ENCODE peak calls at places on chromosome 4, in four cellular contexts. M is mammary epithelial cell, D is left ventricle myocardium inferior, T is IMR-90. C is an unnamed sample.

GRCh38 chr4:158535130-158535614 is 13.5 kb downstream of the RXFP1 start:
- DNase-seq in M (peak), D (no peak), T (peak), C (peak)

GRCh38 chr4:176755624-176756023 is 37.1 kb downstream of the VEGFC start:
- DNase-seq in M (no peak), D (no peak), T (peak), C (peak)

GRCh38 chr4:7134737-7135388 is 57.5 kb upstream of the SORCS2 start:
- DNase-seq in M (peak), D (peak), T (peak), C (no peak)

GRCh38 chr4:140884431-140885058 is 128.4 kb upstream of the TBC1D9 start:
- DNase-seq in M (peak), D (no peak), T (peak), C (peak)

GRCh38 chr4:47490550-47490949 is 5.5 kb downstream of the ATP10D start:
- DNase-seq in M (peak), D (no peak), T (no peak), C (peak)

GRCh38 chr4:75653845-75654503 is 19.2 kb downstream of the G3BP2 start:
- DNase-seq in M (peak), D (no peak), T (peak), C (peak)

GRCh38 chr4:37188100-37188499 is 56.4 kb upstream of the NWD2 start:
- DNase-seq in M (no peak), D (no peak), T (no peak), C (no peak)

GRCh38 chr4:16685536-16685935 is 212.9 kb downstream of the LDB2 start:
- DNase-seq in M (no peak), D (no peak), T (peak), C (no peak)

DNA sequence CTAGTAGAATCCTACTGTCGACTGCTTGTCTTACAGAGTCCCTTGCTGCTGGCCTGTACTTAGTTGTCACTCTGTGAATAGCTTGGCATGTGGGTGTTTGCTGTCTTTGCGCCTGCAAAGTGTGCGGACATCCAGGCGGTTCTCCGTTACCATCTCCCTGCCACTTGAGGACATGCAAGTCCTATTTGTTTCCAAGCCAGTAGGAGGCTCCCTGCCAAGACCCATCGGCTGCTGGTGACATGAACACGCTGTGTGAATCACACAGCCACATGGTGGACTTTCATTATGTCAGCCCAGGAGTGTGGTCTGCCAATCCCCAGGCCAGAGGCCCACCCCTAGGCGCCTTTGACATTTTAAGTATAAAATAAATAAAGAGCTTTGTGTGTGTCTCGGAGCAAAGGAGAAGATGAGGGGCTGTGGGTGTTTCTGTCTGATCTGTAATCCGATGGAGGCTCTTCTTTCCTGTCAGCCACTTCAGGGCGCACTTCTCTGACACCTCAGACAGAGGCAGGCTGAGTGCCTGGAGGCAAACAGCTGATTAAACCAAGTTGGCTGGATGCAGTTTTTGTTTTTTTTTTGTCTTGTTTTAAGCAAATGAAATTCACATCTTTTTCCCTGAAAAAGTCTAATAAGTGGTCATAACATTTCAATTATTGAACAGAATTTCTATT is 51.5 kb downstream of the ALPK1 start:
- DNase-seq in M (peak), D (peak), T (peak), C (peak)
- TF ChIP-seq CTCF in M (peak), D (peak), T (peak), C (peak)

DNA sequence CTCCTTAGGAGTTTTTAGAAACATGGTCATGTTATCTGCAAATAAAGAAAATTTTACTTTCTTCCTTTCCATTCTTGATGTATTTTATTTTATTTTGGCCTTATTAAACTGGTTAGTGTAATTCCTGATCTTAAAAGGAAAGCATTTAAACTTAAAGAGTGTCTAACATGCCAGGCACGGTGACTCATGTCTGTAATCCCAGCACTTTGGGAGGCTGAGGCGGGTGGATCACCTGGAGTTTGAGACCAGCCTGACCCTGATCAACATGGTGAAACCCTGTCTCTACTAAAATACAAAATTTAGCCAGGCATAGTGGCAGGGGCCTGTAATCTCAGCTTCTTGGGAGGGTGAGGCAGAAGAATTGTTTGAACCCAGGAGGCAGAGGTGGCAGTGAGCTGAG is 281.3 kb downstream of the PTTG2 start:
- DNase-seq in M (peak), D (no peak), T (no peak), C (peak)
- H3K4me3 ChIP-seq in M (no peak), D (no peak), T (no peak), C (no peak)

GRCh38 chr4:78059524-78059889 is 2.4 kb downstream of the FRAS1 start:
- DNase-seq in M (peak), D (peak), T (peak), C (peak)
- TF ChIP-seq CTCF in M (peak), D (peak), T (peak), C (peak)

GRCh38 chr4:180394307-180394706 is 1848.9 kb upstream of the TENM3 start:
- DNase-seq in M (no peak), D (no peak), T (no peak), C (no peak)
- H3K4me3 ChIP-seq in M (no peak), D (no peak), T (no peak), C (no peak)

GRCh38 chr4:20383283-20383682 is 131.6 kb downstream of the SLIT2 start:
- DNase-seq in M (no peak), D (no peak), T (no peak), C (no peak)

GRCh38 chr4:20386906-20387305 is 135.2 kb downstream of the SLIT2 start:
- DNase-seq in M (no peak), D (no peak), T (no peak), C (no peak)

GRCh38 chr4:20386001-20386740 is 134.5 kb downstream of the SLIT2 start:
- DNase-seq in M (no peak), D (no peak), T (no peak), C (no peak)

GRCh38 chr4:20384456-20384855 is 132.8 kb downstream of the SLIT2 start:
- DNase-seq in M (no peak), D (no peak), T (no peak), C (no peak)

DNA sequence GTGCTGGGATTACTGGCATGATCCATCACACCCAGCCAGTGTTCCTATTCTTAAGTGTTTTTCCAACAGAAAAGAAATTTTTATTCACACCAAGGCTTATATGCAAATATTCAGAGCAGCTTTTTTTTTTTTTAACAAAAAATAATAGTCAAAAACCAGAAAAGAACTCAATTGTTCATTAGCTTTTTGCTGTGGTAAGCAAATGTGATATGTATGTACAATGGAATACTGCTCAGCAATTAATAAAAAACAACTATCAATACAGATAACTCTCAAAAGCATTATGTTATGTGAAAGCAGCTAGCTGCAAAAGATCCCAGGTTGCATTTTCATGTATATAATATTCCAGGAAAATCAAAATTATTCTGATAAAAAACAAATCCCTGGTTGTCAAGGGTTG is 132.3 kb downstream of the SLIT2 start:
- DNase-seq in M (no peak), D (no peak), T (no peak), C (no peak)
- TF ChIP-seq CTCF in M (no peak), D (no peak), T (no peak), C (no peak)

DNA sequence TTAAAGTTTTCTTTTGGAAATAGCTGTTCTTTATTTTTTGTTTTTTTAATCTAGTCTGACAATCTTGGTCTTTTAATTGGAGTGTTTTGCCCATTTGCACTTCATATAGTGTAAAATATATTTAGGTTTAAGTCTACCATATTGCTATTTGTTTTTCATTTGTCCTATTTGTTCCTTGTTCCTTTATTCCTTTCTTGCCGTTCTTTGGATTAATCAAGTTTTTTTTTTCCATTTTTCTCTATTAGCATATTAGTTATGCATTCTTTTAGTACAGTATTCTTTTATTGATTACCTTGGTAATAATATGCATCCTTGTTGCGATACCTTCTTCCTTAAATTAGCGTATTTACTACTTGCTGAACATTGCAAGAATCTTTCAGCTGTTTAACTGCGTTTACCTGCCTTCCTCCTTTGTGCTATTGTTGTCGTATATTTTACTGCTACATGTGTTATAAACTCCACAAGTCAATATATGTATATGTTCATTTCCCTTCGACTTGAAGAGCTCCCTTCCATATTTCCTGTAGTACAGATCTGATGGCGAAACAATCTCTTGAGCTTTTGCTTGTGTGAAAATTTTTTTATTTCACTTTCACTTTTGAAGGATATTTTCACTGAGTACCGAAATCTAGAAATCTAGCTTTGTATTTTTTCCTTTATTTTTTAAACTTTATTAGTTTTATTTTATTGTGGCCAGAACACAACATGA is 23.9 kb upstream of the RNF212 start:
- DNase-seq in M (no peak), D (no peak), T (no peak), C (no peak)
- H3K4me3 ChIP-seq in M (no peak), D (peak), T (no peak), C (no peak)

DNA sequence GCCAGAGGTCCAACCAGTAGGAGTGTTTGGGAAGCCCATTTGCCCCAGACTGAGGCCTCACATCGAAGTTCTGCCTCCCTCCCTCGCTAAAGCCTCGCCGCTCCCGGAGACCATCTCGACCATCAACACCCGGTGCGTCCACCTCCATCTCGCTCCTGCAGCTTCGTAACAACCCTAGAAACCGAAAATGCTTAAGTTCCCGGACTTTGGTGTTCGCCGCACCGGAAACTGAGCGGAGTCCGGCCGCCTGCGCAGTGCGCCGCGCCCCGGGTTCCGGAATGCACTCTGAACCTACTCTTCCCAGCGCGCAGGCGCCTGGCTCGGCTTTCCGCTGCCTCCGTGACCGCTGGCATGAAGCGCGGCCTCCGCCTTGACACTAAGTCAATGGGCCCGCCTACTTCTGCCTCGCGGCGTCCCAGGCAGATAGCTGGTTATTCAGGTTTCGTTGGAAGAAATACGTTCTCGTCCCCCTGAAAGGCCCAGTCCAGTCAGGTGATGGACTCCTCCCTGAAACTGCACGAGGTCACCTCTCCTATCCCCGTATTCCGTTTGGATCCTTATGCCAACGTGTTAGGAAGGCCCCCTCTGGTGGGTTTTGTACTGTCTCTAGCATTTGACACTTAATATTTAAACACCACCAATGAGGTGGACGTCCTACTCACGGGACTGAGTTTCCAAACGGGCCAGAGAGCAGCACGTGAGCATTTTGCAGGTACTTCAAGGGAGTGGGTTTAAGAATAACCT is 21.4 kb downstream of the FABP2 start:
- DNase-seq in M (peak), D (peak), T (peak), C (peak)
- TF ChIP-seq CTCF in M (peak), D (no peak), T (no peak), C (no peak)

DNA sequence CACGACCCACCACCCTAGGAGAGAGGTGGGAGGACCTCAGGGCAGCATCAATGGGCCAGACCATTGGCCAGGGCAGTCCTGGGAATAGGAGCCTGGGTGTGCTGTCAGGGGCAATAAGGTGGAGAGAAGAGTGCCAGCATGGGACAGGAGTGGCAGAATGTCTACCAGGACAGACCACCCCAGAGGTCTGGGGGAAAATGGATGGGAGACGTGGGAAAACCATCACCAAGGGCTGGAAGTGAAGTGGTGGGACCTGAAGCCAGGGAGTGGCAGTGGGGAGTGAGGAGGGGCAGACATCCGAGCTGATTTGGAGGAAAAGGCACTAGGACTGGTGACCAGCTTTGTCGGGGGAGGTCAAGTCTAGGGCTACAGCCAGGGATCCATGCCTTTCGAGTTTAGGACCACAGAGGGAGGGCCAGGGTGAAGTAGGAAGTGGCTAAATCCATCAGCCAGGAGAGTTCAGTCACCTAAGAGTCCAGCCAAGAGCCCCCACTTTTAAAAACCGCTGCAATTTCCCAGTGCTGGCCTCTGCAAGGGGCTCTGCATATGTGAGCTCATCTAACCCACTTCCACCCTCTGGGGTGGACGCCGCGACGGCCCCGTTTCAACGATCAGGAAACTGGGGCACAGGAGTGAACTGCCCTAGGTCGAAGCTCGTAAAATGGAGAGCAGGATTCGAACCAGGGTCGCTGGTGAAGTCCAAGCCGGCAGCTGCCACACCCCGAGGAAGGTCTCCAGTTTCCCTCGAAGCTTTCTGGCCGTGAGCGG is 809 bp downstream of the EVC2 start:
- DNase-seq in M (no peak), D (no peak), T (no peak), C (no peak)
- H3K4me3 ChIP-seq in M (peak), D (peak), T (peak), C (peak)

GRCh38 chr4:67201334-67201733 is 344.0 kb downstream of the CENPC start:
- DNase-seq in M (no peak), D (no peak), T (no peak), C (peak)

GRCh38 chr4:67204441-67204840 is 340.9 kb downstream of the CENPC start:
- DNase-seq in M (no peak), D (no peak), T (no peak), C (no peak)

DNA sequence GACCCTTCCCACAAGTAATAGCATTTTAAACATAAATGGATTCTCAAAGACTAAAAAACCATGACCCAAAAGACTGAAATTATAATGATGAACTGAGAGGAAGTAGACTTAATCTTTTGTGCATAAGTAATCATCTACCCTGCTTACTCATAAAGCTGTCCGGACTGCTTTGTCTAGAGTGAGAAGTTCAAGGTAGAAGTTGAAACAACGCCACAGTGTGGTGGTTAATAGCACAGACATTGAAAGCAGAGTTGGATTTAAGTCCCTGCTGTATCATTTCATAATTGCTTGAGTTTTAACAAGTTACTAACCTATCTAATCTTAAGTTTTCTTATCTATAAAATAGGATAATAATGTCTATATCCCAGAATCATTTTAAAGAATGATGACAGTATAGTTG is 346.5 kb downstream of the CENPC start:
- DNase-seq in M (peak), D (no peak), T (no peak), C (peak)
- TF ChIP-seq CTCF in M (peak), D (peak), T (no peak), C (peak)

GRCh38 chr4:107452717-107453116 is 267.3 kb downstream of the PAPSS1 start:
- DNase-seq in M (no peak), D (no peak), T (no peak), C (no peak)

GRCh38 chr4:107453987-107454386 is 266.0 kb downstream of the PAPSS1 start:
- DNase-seq in M (no peak), D (no peak), T (no peak), C (no peak)

GRCh38 chr4:107453231-107453630 is 266.8 kb downstream of the PAPSS1 start:
- DNase-seq in M (no peak), D (no peak), T (no peak), C (no peak)

GRCh38 chr4:107449611-107450369 is 270.2 kb downstream of the PAPSS1 start:
- DNase-seq in M (no peak), D (no peak), T (no peak), C (no peak)
- H3K4me3 ChIP-seq in M (no peak), D (no peak), T (no peak), C (no peak)